ENCODE peak calls at places on chromosome 14, in eight cellular contexts. T is ovary, U is HepG2, O is heart left ventricle, E is stomach, R is uterus, H is esophagus squamous epithelium, N is tibial nerve. B is an unnamed sample. For H3K27me3, the result is how much of the 10 kb centered on the place peaks cover.

GRCh38 chr14:95495538-95496025 is 20.9 kb downstream of the SYNE3 start:
- DNase-seq in T (no peak), N (no peak), E (no peak), U (no peak), O (no peak), H (no peak), R (no peak), B (no peak)

GRCh38 chr14:70416322-70416716 is 571 bp downstream of the SYNJ2BP start:
- DNase-seq in T (no peak), E (no peak), O (no peak), U (no peak), H (no peak), R (no peak), N (no peak), B (no peak)

GRCh38 chr14:104753528-104754212 is 723 bp downstream of the SIVA1 start:
- DNase-seq in R (no peak), T (no peak), H (no peak), O (no peak), U (no peak), E (no peak), N (no peak), B (no peak)

GRCh38 chr14:52349731-52350130 is 35.6 kb downstream of the PTGER2 start:
- DNase-seq in U (no peak), R (no peak), O (no peak), T (no peak), E (no peak), N (no peak), H (no peak), B (no peak)

GRCh38 chr14:33404054-33404453 is 465.4 kb downstream of the NPAS3 start:
- DNase-seq in E (no peak), O (no peak), T (no peak), N (no peak), H (no peak), U (no peak), R (no peak), B (no peak)

GRCh38 chr14:98555440-98555839 is 716.6 kb downstream of the BCL11B start:
- DNase-seq in E (no peak), H (no peak), R (no peak), U (no peak), T (no peak), N (no peak), O (no peak), B (no peak)

GRCh38 chr14:104932676-104933631 is 8.3 kb downstream of the PLD4 start:
- DNase-seq in E (peak), H (no peak), R (peak), O (peak), U (peak), N (peak), T (peak), B (no peak)

GRCh38 chr14:30443368-30444007 is 115.5 kb upstream of the G2E3 start:
- DNase-seq in R (no peak), H (no peak), U (peak), E (no peak), N (no peak), T (no peak), O (no peak), B (no peak)

GRCh38 chr14:75399819-75400678 is 27.8 kb upstream of the JDP2 start:
- DNase-seq in R (peak), T (peak), N (peak), E (peak), U (no peak), H (peak), O (peak), B (peak)

GRCh38 chr14:29321646-29322045 is 555.1 kb downstream of the FOXG1 start:
- DNase-seq in U (no peak), N (no peak), T (no peak), E (no peak), O (no peak), H (no peak), R (no peak), B (no peak)

GRCh38 chr14:43449291-43449690 is 1057.8 kb downstream of the FSCB start:
- DNase-seq in E (no peak), R (no peak), U (no peak), N (no peak), O (no peak), H (no peak), T (no peak), B (no peak)

GRCh38 chr14:61264022-61264571 is 17.0 kb downstream of the TMEM30B start:
- DNase-seq in T (no peak), U (no peak), N (no peak), E (no peak), H (no peak), R (no peak), O (no peak), B (no peak)

GRCh38 chr14:95699397-95699796 is 13.2 kb downstream of the TCL1B start:
- DNase-seq in E (no peak), U (no peak), H (no peak), T (no peak), N (no peak), O (no peak), R (no peak), B (no peak)

GRCh38 chr14:96274122-96274910 is 18.3 kb downstream of the BDKRB1 start:
- DNase-seq in R (no peak), T (no peak), N (peak), H (no peak), E (no peak), U (no peak), O (no peak), B (no peak)

GRCh38 chr14:68655021-68655811 is 137.7 kb downstream of the ZFP36L1 start:
- DNase-seq in E (no peak), H (no peak), R (peak), T (peak), N (no peak), U (peak), O (no peak), B (peak)

GRCh38 chr14:66383771-66384170 is 102.4 kb upstream of the CCDC196 start:
- DNase-seq in R (no peak), N (no peak), O (no peak), T (no peak), E (no peak), H (no peak), U (no peak), B (no peak)

GRCh38 chr14:68366656-68367055 is 426.2 kb downstream of the ZFP36L1 start:
- DNase-seq in H (no peak), U (no peak), E (no peak), R (no peak), N (no peak), O (no peak), T (no peak), B (no peak)

GRCh38 chr14:92626041-92626440 is 112.5 kb downstream of the RIN3 start:
- DNase-seq in N (no peak), T (no peak), U (no peak), R (no peak), E (no peak), H (no peak), O (no peak), B (no peak)

GRCh38 chr14:59086241-59086899 is 102.1 kb upstream of the DAAM1 start:
- DNase-seq in T (no peak), E (no peak), O (no peak), U (no peak), H (no peak), R (no peak), N (no peak), B (no peak)

GRCh38 chr14:71318097-71318459 is 410.8 kb downstream of the PCNX1 start:
- DNase-seq in H (no peak), N (no peak), E (no peak), R (no peak), U (no peak), O (no peak), T (no peak), B (no peak)

GRCh38 chr14:50829472-50830043 is 1.4 kb downstream of the NIN start:
- DNase-seq in T (no peak), O (no peak), U (no peak), E (no peak), H (no peak), R (no peak), N (no peak), B (no peak)

GRCh38 chr14:59278111-59278510 is 89.6 kb downstream of the DAAM1 start:
- DNase-seq in U (peak), E (no peak), R (no peak), O (no peak), T (no peak), N (no peak), H (no peak), B (no peak)

GRCh38 chr14:20757963-20758362 is 10.2 kb upstream of the EDDM3B start:
- DNase-seq in N (peak), R (no peak), O (no peak), U (no peak), E (no peak), T (no peak), H (no peak), B (no peak)

GRCh38 chr14:106490442-106490841 is 964.1 kb downstream of the TMEM121 start:
- DNase-seq in U (no peak), N (no peak), R (no peak), T (no peak), O (no peak), E (no peak), H (no peak), B (no peak)

GRCh38 chr14:90720336-90720735 is 95.9 kb downstream of the TTC7B start:
- DNase-seq in H (no peak), O (no peak), N (no peak), R (no peak), T (no peak), E (no peak), U (no peak), B (no peak)

GRCh38 chr14:55122441-55122986 is 6.5 kb upstream of the LGALS3 start:
- DNase-seq in N (no peak), O (peak), R (peak), E (peak), H (no peak), T (no peak), U (peak), B (no peak)

GRCh38 chr14:99581371-99581770 is 22.6 kb downstream of the CCDC85C start:
- DNase-seq in T (no peak), O (no peak), N (no peak), R (no peak), U (no peak), H (no peak), E (no peak), B (no peak)

GRCh38 chr14:101367421-101368261 is 193.7 kb upstream of the DIO3 start:
- DNase-seq in H (no peak), T (no peak), N (no peak), U (no peak), O (no peak), E (no peak), R (peak), B (peak)

GRCh38 chr14:96164861-96165490 is 39.7 kb upstream of the BDKRB2 start:
- DNase-seq in E (no peak), H (no peak), O (no peak), T (no peak), N (no peak), U (no peak), R (no peak), B (peak)

DNA sequence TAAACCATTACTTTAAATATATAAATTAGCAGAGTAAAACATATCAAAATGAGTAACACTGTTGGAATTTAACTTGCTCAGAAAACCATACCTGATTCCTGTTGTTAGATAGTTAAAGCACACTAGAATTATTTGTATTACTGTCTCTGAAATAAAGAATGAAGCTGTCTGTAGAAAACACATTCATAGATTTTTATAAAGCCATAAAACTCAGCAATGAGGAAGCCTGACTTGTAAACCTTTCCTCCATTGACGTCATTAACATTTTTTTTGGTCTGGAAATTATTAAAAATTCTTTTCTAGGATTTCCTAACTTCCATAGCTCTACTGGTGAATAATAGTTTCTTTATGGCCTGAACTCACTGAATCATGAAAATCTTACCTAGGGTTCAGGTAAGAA is 147.6 kb downstream of the BRMS1L start:
- DNase-seq in O (no peak), U (no peak), E (no peak), H (no peak), R (no peak), N (no peak), T (no peak), B (no peak)
- TF ChIP-seq POLR2A in O (no peak), U (no peak), E (no peak), H (no peak), R (no peak), N (no peak), T (no peak), B (no peak)

DNA sequence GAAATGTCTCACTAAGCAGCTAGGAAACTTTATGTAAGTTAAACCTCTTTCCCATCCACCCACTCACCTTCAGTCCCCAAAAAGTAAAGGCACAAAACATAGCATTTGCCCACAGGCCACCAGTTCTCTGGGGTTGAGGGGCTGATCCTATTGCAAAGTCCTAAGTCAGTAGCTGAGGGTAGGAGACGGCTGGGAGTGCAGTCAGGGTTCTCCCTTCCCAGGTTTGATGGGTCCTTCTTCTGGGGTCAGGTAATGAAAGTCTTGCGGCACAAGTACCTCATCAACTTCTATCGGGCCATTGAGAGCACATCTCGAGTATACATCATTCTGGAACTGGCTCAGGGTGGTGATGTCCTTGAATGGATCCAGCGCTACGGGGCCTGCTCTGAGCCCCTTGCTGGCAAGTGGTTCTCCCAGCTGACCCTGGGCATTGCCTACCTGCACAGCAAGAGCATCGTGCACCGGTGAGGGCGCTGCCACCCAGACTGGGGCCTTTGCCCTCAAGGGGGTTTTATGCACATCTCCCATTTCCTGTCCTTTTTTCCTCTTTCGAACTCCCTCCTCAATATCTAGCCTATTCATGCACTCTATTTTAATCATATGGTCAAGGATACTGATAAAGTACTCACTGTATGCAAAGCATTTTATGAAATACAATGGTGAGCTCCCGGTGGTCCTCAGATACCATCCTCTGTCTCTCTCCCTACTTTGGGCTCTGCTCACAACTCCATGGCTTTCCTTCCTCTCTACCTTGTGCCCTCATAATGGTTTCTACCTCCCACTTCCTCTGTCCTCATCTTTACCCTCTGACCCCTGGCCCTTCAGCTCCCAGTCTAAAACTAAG is 986 bp downstream of the TSSK4 start:
- DNase-seq in U (no peak), R (no peak), E (no peak), N (no peak), O (no peak), T (peak), H (no peak), B (no peak)
- H3K27me3 ChIP-seq in U (under half), R (under half), E (under half), N (under half), O (under half), T (under half), H (under half), B (under half)

GRCh38 chr14:80425686-80426085 is 214.4 kb upstream of the DIO2 start:
- DNase-seq in N (no peak), U (no peak), O (peak), E (no peak), H (no peak), R (no peak), T (no peak), B (no peak)
- TF ChIP-seq POLR2A in N (no peak), U (no peak), O (no peak), E (no peak), H (no peak), R (no peak), T (no peak), B (no peak)

GRCh38 chr14:85532570-85532969 is 2.6 kb downstream of the FLRT2 start:
- DNase-seq in R (no peak), H (no peak), T (no peak), E (no peak), O (no peak), N (no peak), U (no peak), B (no peak)
- H3K27me3 ChIP-seq in R (under half), H (half or more), T (under half), E (half or more), O (half or more), N (under half), U (half or more), B (under half)